ENCODE peak calls at places on chromosomes 3 and 15, in ten cellular contexts. One of them, this sample, is unnamed.
A peak's percentile ranks its signal among the peaks of the same experiment; 100 is the strongest.

GRCh38 chr15:101206173-101206572 is 45.7 kb downstream of the CHSY1 start:
- DNase-seq in tibial artery: no peak
- DNase-seq in sigmoid colon: no peak
- DNase-seq in PC-3: no peak
- DNase-seq in tibial nerve: no peak
- DNase-seq in neuronal stem cell: no peak
- DNase-seq in hepatocyte: no peak
- DNase-seq in HCT116: no peak
- DNase-seq in IMR-90: peak; percentile 95
- DNase-seq in stomach: no peak
- DNase-seq in this sample: peak; percentile 52

GRCh38 chr3:29686889-29687592 is 406.2 kb downstream of the RBMS3 start:
- DNase-seq in hepatocyte: peak; percentile 15
- DNase-seq in PC-3: no peak
- DNase-seq in tibial artery: no peak
- DNase-seq in stomach: no peak
- DNase-seq in HCT116: no peak
- DNase-seq in sigmoid colon: no peak
- DNase-seq in neuronal stem cell: no peak
- DNase-seq in IMR-90: peak; percentile 80
- DNase-seq in tibial nerve: no peak
- DNase-seq in this sample: no peak

GRCh38 chr3:172034786-172035685 is 4.3 kb upstream of the FNDC3B start:
- DNase-seq in IMR-90: peak; percentile 33
- DNase-seq in neuronal stem cell: no peak
- DNase-seq in PC-3: peak; percentile 46
- DNase-seq in hepatocyte: peak; percentile 30
- DNase-seq in sigmoid colon: no peak
- DNase-seq in stomach: no peak
- DNase-seq in tibial nerve: no peak
- DNase-seq in HCT116: peak; percentile 37
- DNase-seq in tibial artery: no peak
- DNase-seq in this sample: peak; percentile 42

GRCh38 chr15:78131295-78132021 is at the start of gene CIB2:
- DNase-seq in tibial artery: peak; percentile 76
- DNase-seq in stomach: peak; percentile 73
- DNase-seq in sigmoid colon: peak; percentile 84
- DNase-seq in PC-3: peak; percentile 56
- DNase-seq in HCT116: no peak
- DNase-seq in neuronal stem cell: peak; percentile 88
- DNase-seq in tibial nerve: no peak
- DNase-seq in hepatocyte: peak; percentile 93
- DNase-seq in IMR-90: peak; percentile 41
- DNase-seq in this sample: peak; percentile 76

GRCh38 chr3:139281512-139282196 is 62.2 kb upstream of the MRPS22 start:
- DNase-seq in PC-3: no peak
- DNase-seq in hepatocyte: no peak
- DNase-seq in HCT116: no peak
- DNase-seq in stomach: no peak
- DNase-seq in tibial artery: no peak
- DNase-seq in IMR-90: no peak
- DNase-seq in tibial nerve: no peak
- DNase-seq in neuronal stem cell: no peak
- DNase-seq in sigmoid colon: no peak
- DNase-seq in this sample: no peak

GRCh38 chr3:127831723-127832172 is 9.4 kb upstream of the MGLL start:
- DNase-seq in sigmoid colon: no peak
- DNase-seq in IMR-90: peak; percentile 49
- DNase-seq in tibial artery: no peak
- DNase-seq in stomach: peak; percentile 58
- DNase-seq in PC-3: peak; percentile 57
- DNase-seq in tibial nerve: no peak
- DNase-seq in neuronal stem cell: peak; percentile 18
- DNase-seq in hepatocyte: no peak
- DNase-seq in HCT116: no peak
- DNase-seq in this sample: no peak

GRCh38 chr3:138468886-138469285 is 34.5 kb downstream of the ESYT3 start:
- DNase-seq in PC-3: peak; percentile 77
- DNase-seq in tibial nerve: no peak
- DNase-seq in sigmoid colon: peak; percentile 86
- DNase-seq in IMR-90: no peak
- DNase-seq in tibial artery: no peak
- DNase-seq in neuronal stem cell: no peak
- DNase-seq in stomach: no peak
- DNase-seq in HCT116: no peak
- DNase-seq in hepatocyte: no peak
- DNase-seq in this sample: no peak

GRCh38 chr15:101012326-101013040 is 93.3 kb downstream of the LRRK1 start:
- DNase-seq in PC-3: no peak
- DNase-seq in stomach: no peak
- DNase-seq in sigmoid colon: peak; percentile 52
- DNase-seq in tibial nerve: no peak
- DNase-seq in hepatocyte: no peak
- DNase-seq in neuronal stem cell: no peak
- DNase-seq in HCT116: no peak
- DNase-seq in IMR-90: no peak
- DNase-seq in tibial artery: no peak
- DNase-seq in this sample: no peak

GRCh38 chr15:98801234-98801561 is 152.9 kb downstream of the IGF1R start:
- DNase-seq in tibial artery: no peak
- DNase-seq in sigmoid colon: no peak
- DNase-seq in stomach: no peak
- DNase-seq in PC-3: no peak
- DNase-seq in tibial nerve: no peak
- DNase-seq in hepatocyte: no peak
- DNase-seq in neuronal stem cell: peak; percentile 62
- DNase-seq in IMR-90: no peak
- DNase-seq in HCT116: no peak
- DNase-seq in this sample: no peak

GRCh38 chr15:73226064-73226463 is 142.7 kb downstream of the HCN4 start:
- DNase-seq in PC-3: no peak
- DNase-seq in IMR-90: no peak
- DNase-seq in hepatocyte: no peak
- DNase-seq in stomach: no peak
- DNase-seq in sigmoid colon: no peak
- DNase-seq in HCT116: no peak
- DNase-seq in neuronal stem cell: no peak
- DNase-seq in tibial nerve: no peak
- DNase-seq in tibial artery: no peak
- DNase-seq in this sample: no peak

GRCh38 chr3:59759298-59760169 is 709.7 kb upstream of the CFAP20DC start:
- DNase-seq in neuronal stem cell: no peak
- DNase-seq in sigmoid colon: no peak
- DNase-seq in PC-3: no peak
- DNase-seq in IMR-90: no peak
- DNase-seq in HCT116: no peak
- DNase-seq in tibial artery: no peak
- DNase-seq in tibial nerve: no peak
- DNase-seq in hepatocyte: peak; percentile 56
- DNase-seq in stomach: no peak
- DNase-seq in this sample: no peak

GRCh38 chr3:192818126-192818525 is 90.8 kb upstream of the FGF12 start:
- DNase-seq in HCT116: no peak
- DNase-seq in neuronal stem cell: no peak
- DNase-seq in sigmoid colon: no peak
- DNase-seq in hepatocyte: no peak
- DNase-seq in tibial nerve: no peak
- DNase-seq in stomach: no peak
- DNase-seq in tibial artery: no peak
- DNase-seq in IMR-90: peak; percentile 48
- DNase-seq in PC-3: no peak
- DNase-seq in this sample: no peak

GRCh38 chr3:192819001-192819569 is 91.7 kb upstream of the FGF12 start:
- DNase-seq in tibial artery: no peak
- DNase-seq in PC-3: peak; percentile 85
- DNase-seq in stomach: no peak
- DNase-seq in neuronal stem cell: no peak
- DNase-seq in IMR-90: peak; percentile 88
- DNase-seq in hepatocyte: peak; percentile 68
- DNase-seq in HCT116: peak; percentile 59
- DNase-seq in tibial nerve: no peak
- DNase-seq in sigmoid colon: no peak
- DNase-seq in this sample: peak; percentile 15

GRCh38 chr3:192816274-192816853 is 89.0 kb upstream of the FGF12 start:
- DNase-seq in tibial nerve: no peak
- DNase-seq in IMR-90: peak; percentile 73
- DNase-seq in sigmoid colon: no peak
- DNase-seq in neuronal stem cell: peak; percentile 36
- DNase-seq in stomach: no peak
- DNase-seq in tibial artery: no peak
- DNase-seq in HCT116: peak; percentile 33
- DNase-seq in hepatocyte: peak; percentile 73
- DNase-seq in PC-3: peak; percentile 86
- DNase-seq in this sample: peak; percentile 38

GRCh38 chr3:192817506-192817905 is 90.2 kb upstream of the FGF12 start:
- DNase-seq in sigmoid colon: no peak
- DNase-seq in tibial nerve: no peak
- DNase-seq in HCT116: no peak
- DNase-seq in stomach: no peak
- DNase-seq in tibial artery: no peak
- DNase-seq in neuronal stem cell: no peak
- DNase-seq in IMR-90: no peak
- DNase-seq in hepatocyte: no peak
- DNase-seq in PC-3: no peak
- DNase-seq in this sample: no peak

GRCh38 chr3:192817053-192817452 is 89.7 kb upstream of the FGF12 start:
- DNase-seq in HCT116: no peak
- DNase-seq in sigmoid colon: no peak
- DNase-seq in PC-3: peak; percentile 58
- DNase-seq in IMR-90: peak; percentile 86
- DNase-seq in hepatocyte: no peak
- DNase-seq in tibial artery: no peak
- DNase-seq in stomach: no peak
- DNase-seq in tibial nerve: no peak
- DNase-seq in neuronal stem cell: no peak
- DNase-seq in this sample: no peak
- H3K4me1 ChIP-seq in HCT116: peaks cover 8% of the 10 kb centered on the region
- H3K4me1 ChIP-seq in sigmoid colon: peaks cover 26% of the 10 kb centered on the region
- H3K4me1 ChIP-seq in PC-3: peaks cover 47% of the 10 kb centered on the region
- H3K4me1 ChIP-seq in IMR-90: peaks cover 18% of the 10 kb centered on the region
- H3K4me1 ChIP-seq in hepatocyte: peaks cover 35% of the 10 kb centered on the region
- H3K4me1 ChIP-seq in tibial artery: no peaks in the 10 kb centered on the region
- H3K4me1 ChIP-seq in stomach: no peaks in the 10 kb centered on the region
- H3K4me1 ChIP-seq in tibial nerve: no peaks in the 10 kb centered on the region
- H3K4me1 ChIP-seq in neuronal stem cell: no peaks in the 10 kb centered on the region
- H3K4me1 ChIP-seq in this sample: peaks cover 21% of the 10 kb centered on the region

GRCh38 chr15:64523240-64523639 is 62.9 kb downstream of the ZNF609 start:
- DNase-seq in stomach: no peak
- DNase-seq in sigmoid colon: no peak
- DNase-seq in tibial artery: no peak
- DNase-seq in PC-3: no peak
- DNase-seq in HCT116: no peak
- DNase-seq in IMR-90: no peak
- DNase-seq in neuronal stem cell: no peak
- DNase-seq in tibial nerve: no peak
- DNase-seq in hepatocyte: no peak
- DNase-seq in this sample: no peak

GRCh38 chr15:64521726-64522164 is 61.4 kb downstream of the ZNF609 start:
- DNase-seq in IMR-90: peak; percentile 49
- DNase-seq in tibial nerve: no peak
- DNase-seq in sigmoid colon: peak; percentile 60
- DNase-seq in neuronal stem cell: peak; percentile 9
- DNase-seq in stomach: peak; percentile 51
- DNase-seq in tibial artery: no peak
- DNase-seq in hepatocyte: peak; percentile 38
- DNase-seq in HCT116: peak; percentile 68
- DNase-seq in PC-3: peak; percentile 72
- DNase-seq in this sample: no peak

GRCh38 chr15:64521201-64521600 is 60.8 kb downstream of the ZNF609 start:
- DNase-seq in tibial artery: no peak
- DNase-seq in HCT116: no peak
- DNase-seq in sigmoid colon: no peak
- DNase-seq in PC-3: no peak
- DNase-seq in hepatocyte: no peak
- DNase-seq in stomach: no peak
- DNase-seq in IMR-90: no peak
- DNase-seq in neuronal stem cell: no peak
- DNase-seq in tibial nerve: no peak
- DNase-seq in this sample: no peak

GRCh38 chr15:64522226-64522823 is 61.9 kb downstream of the ZNF609 start:
- DNase-seq in sigmoid colon: no peak
- DNase-seq in IMR-90: no peak
- DNase-seq in HCT116: no peak
- DNase-seq in hepatocyte: no peak
- DNase-seq in PC-3: no peak
- DNase-seq in tibial artery: no peak
- DNase-seq in tibial nerve: no peak
- DNase-seq in neuronal stem cell: no peak
- DNase-seq in stomach: no peak
- DNase-seq in this sample: no peak

DNA sequence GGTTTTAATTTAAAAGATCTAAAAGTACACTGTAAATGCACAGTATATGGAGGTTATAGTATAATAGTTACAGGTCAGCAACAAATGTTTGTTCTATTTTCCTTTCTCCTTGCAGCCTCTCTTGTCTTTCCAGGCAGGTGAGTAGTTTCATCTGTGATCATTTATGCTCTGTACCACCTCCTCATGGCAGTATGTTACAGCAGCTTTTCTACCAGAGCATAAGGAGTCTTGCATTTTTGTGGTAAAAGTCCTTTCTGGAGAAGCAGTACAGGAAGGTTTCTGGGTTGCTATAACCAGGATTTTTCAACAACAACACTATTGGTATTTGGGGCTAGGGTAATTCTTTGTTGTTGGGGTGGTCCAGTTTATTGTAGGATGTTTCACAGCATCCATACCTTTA is 59.5 kb downstream of the ZNF609 start:
- DNase-seq in IMR-90: no peak
- DNase-seq in PC-3: no peak
- DNase-seq in tibial nerve: no peak
- DNase-seq in stomach: no peak
- DNase-seq in HCT116: no peak
- DNase-seq in tibial artery: no peak
- DNase-seq in neuronal stem cell: no peak
- DNase-seq in sigmoid colon: no peak
- DNase-seq in hepatocyte: no peak
- DNase-seq in this sample: no peak
- H3K27ac ChIP-seq in IMR-90: no peak overlapping the region
- H3K27ac ChIP-seq in PC-3: no peak overlapping the region
- H3K27ac ChIP-seq in tibial nerve: no peak overlapping the region
- H3K27ac ChIP-seq in stomach: no peak overlapping the region
- H3K27ac ChIP-seq in HCT116: no peak overlapping the region
- H3K27ac ChIP-seq in tibial artery: no peak overlapping the region
- H3K27ac ChIP-seq in neuronal stem cell: no peak overlapping the region
- H3K27ac ChIP-seq in sigmoid colon: no peak overlapping the region
- H3K27ac ChIP-seq in hepatocyte: no peak overlapping the region
- H3K27ac ChIP-seq in this sample: no peak overlapping the region

GRCh38 chr3:8738639-8739038 is 5.0 kb downstream of the CAV3 start:
- DNase-seq in tibial nerve: no peak
- DNase-seq in hepatocyte: no peak
- DNase-seq in PC-3: no peak
- DNase-seq in HCT116: no peak
- DNase-seq in IMR-90: no peak
- DNase-seq in sigmoid colon: no peak
- DNase-seq in neuronal stem cell: no peak
- DNase-seq in tibial artery: no peak
- DNase-seq in stomach: no peak
- DNase-seq in this sample: no peak
- H3K4me1 ChIP-seq in tibial nerve: no peaks in the 10 kb centered on the region
- H3K4me1 ChIP-seq in hepatocyte: peaks cover 15% of the 10 kb centered on the region
- H3K4me1 ChIP-seq in PC-3: peaks cover 60% of the 10 kb centered on the region
- H3K4me1 ChIP-seq in HCT116: peaks cover 41% of the 10 kb centered on the region
- H3K4me1 ChIP-seq in IMR-90: peaks cover 17% of the 10 kb centered on the region
- H3K4me1 ChIP-seq in sigmoid colon: peaks cover 5% of the 10 kb centered on the region
- H3K4me1 ChIP-seq in neuronal stem cell: peaks cover 18% of the 10 kb centered on the region
- H3K4me1 ChIP-seq in tibial artery: no peaks in the 10 kb centered on the region
- H3K4me1 ChIP-seq in stomach: no peaks in the 10 kb centered on the region
- H3K4me1 ChIP-seq in this sample: no peaks in the 10 kb centered on the region

GRCh38 chr3:135990903-135991302 is 25.4 kb downstream of the PPP2R3A start:
- DNase-seq in tibial artery: no peak
- DNase-seq in PC-3: no peak
- DNase-seq in stomach: no peak
- DNase-seq in HCT116: no peak
- DNase-seq in IMR-90: no peak
- DNase-seq in tibial nerve: no peak
- DNase-seq in neuronal stem cell: no peak
- DNase-seq in sigmoid colon: no peak
- DNase-seq in hepatocyte: no peak
- DNase-seq in this sample: no peak
- H3K27ac ChIP-seq in tibial artery: no peak overlapping the region
- H3K27ac ChIP-seq in PC-3: peak overlapping the region; percentile 86
- H3K27ac ChIP-seq in stomach: no peak overlapping the region
- H3K27ac ChIP-seq in HCT116: no peak overlapping the region
- H3K27ac ChIP-seq in IMR-90: peak overlapping the region; percentile 61
- H3K27ac ChIP-seq in tibial nerve: no peak overlapping the region
- H3K27ac ChIP-seq in neuronal stem cell: no peak overlapping the region
- H3K27ac ChIP-seq in sigmoid colon: no peak overlapping the region
- H3K27ac ChIP-seq in hepatocyte: no peak overlapping the region
- H3K27ac ChIP-seq in this sample: no peak overlapping the region

This sample was measured in CD4-positive, alpha-beta memory T cell.